ENCODE peak calls at places on chromosomes 1 and 21, in seven cellular contexts. One of them, this sample, is unnamed.

GRCh38 chr1:161172776-161173376 is 4.4 kb downstream of the B4GALT3 start:
- DNase-seq in cardiac fibroblast: peak
- DNase-seq in kidney epithelial cell: no peak
- DNase-seq in esophagus muscularis mucosa: no peak
- DNase-seq in bronchial epithelial cell: no peak
- DNase-seq in HCT116: no peak
- DNase-seq in HFF-Myc: no peak
- DNase-seq in this sample: no peak

GRCh38 chr1:229102741-229103480 is 168.0 kb upstream of the RAB4A start:
- DNase-seq in cardiac fibroblast: no peak
- DNase-seq in kidney epithelial cell: no peak
- DNase-seq in esophagus muscularis mucosa: no peak
- DNase-seq in bronchial epithelial cell: no peak
- DNase-seq in HCT116: no peak
- DNase-seq in HFF-Myc: no peak
- DNase-seq in this sample: no peak

GRCh38 chr1:206578959-206579358 is 33.3 kb downstream of the EIF2D start:
- DNase-seq in cardiac fibroblast: no peak
- DNase-seq in kidney epithelial cell: no peak
- DNase-seq in esophagus muscularis mucosa: no peak
- DNase-seq in bronchial epithelial cell: no peak
- DNase-seq in HCT116: no peak
- DNase-seq in HFF-Myc: no peak
- DNase-seq in this sample: no peak

GRCh38 chr21:38220270-38220737 is 36.5 kb upstream of the KCNJ15 start:
- DNase-seq in cardiac fibroblast: no peak
- DNase-seq in kidney epithelial cell: no peak
- DNase-seq in esophagus muscularis mucosa: peak
- DNase-seq in bronchial epithelial cell: no peak
- DNase-seq in HCT116: no peak
- DNase-seq in HFF-Myc: no peak
- DNase-seq in this sample: no peak

GRCh38 chr1:150066838-150067183 is 765 bp upstream of the VPS45 start:
- DNase-seq in cardiac fibroblast: no peak
- DNase-seq in kidney epithelial cell: no peak
- DNase-seq in esophagus muscularis mucosa: no peak
- DNase-seq in bronchial epithelial cell: no peak
- DNase-seq in HCT116: no peak
- DNase-seq in HFF-Myc: no peak
- DNase-seq in this sample: peak

GRCh38 chr1:177547200-177547599 is 376.4 kb downstream of the BRINP2 start:
- DNase-seq in cardiac fibroblast: no peak
- DNase-seq in kidney epithelial cell: no peak
- DNase-seq in esophagus muscularis mucosa: no peak
- DNase-seq in bronchial epithelial cell: no peak
- DNase-seq in HCT116: no peak
- DNase-seq in HFF-Myc: no peak
- DNase-seq in this sample: no peak

GRCh38 chr21:39519835-39520234 is 68.1 kb downstream of the SH3BGR start:
- DNase-seq in cardiac fibroblast: no peak
- DNase-seq in kidney epithelial cell: no peak
- DNase-seq in esophagus muscularis mucosa: no peak
- DNase-seq in bronchial epithelial cell: no peak
- DNase-seq in HCT116: no peak
- DNase-seq in HFF-Myc: no peak
- DNase-seq in this sample: no peak

GRCh38 chr21:36749935-36750578 is 51.1 kb downstream of the SIM2 start:
- DNase-seq in cardiac fibroblast: peak
- DNase-seq in kidney epithelial cell: no peak
- DNase-seq in esophagus muscularis mucosa: no peak
- DNase-seq in bronchial epithelial cell: peak
- DNase-seq in HCT116: no peak
- DNase-seq in HFF-Myc: no peak
- DNase-seq in this sample: peak

GRCh38 chr21:25557170-25557569 is 50.1 kb downstream of the MRPL39 start:
- DNase-seq in cardiac fibroblast: no peak
- DNase-seq in kidney epithelial cell: no peak
- DNase-seq in esophagus muscularis mucosa: no peak
- DNase-seq in bronchial epithelial cell: no peak
- DNase-seq in HCT116: no peak
- DNase-seq in HFF-Myc: no peak
- DNase-seq in this sample: no peak

GRCh38 chr21:41876928-41877652 is 2.1 kb downstream of the PRDM15 start:
- DNase-seq in cardiac fibroblast: no peak
- DNase-seq in kidney epithelial cell: no peak
- DNase-seq in esophagus muscularis mucosa: no peak
- DNase-seq in bronchial epithelial cell: no peak
- DNase-seq in HCT116: no peak
- DNase-seq in HFF-Myc: no peak
- DNase-seq in this sample: peak

GRCh38 chr1:205444931-205445652 is 10.8 kb downstream of the BLACAT1 start:
- DNase-seq in cardiac fibroblast: no peak
- DNase-seq in kidney epithelial cell: no peak
- DNase-seq in esophagus muscularis mucosa: no peak
- DNase-seq in bronchial epithelial cell: no peak
- DNase-seq in HCT116: no peak
- DNase-seq in HFF-Myc: no peak
- DNase-seq in this sample: no peak

GRCh38 chr1:16243408-16243690 is 6.4 kb upstream of the CPLANE2 start:
- DNase-seq in cardiac fibroblast: no peak
- DNase-seq in kidney epithelial cell: no peak
- DNase-seq in esophagus muscularis mucosa: no peak
- DNase-seq in bronchial epithelial cell: no peak
- DNase-seq in HCT116: no peak
- DNase-seq in HFF-Myc: no peak
- DNase-seq in this sample: no peak

GRCh38 chr1:212495843-212496494 is 63.2 kb downstream of the NENF start:
- DNase-seq in cardiac fibroblast: no peak
- DNase-seq in kidney epithelial cell: no peak
- DNase-seq in esophagus muscularis mucosa: no peak
- DNase-seq in bronchial epithelial cell: no peak
- DNase-seq in HCT116: no peak
- DNase-seq in HFF-Myc: no peak
- DNase-seq in this sample: no peak
- TF ChIP-seq CTCF in cardiac fibroblast: no peak
- TF ChIP-seq CTCF in kidney epithelial cell: no peak
- TF ChIP-seq CTCF in esophagus muscularis mucosa: no peak
- TF ChIP-seq CTCF in bronchial epithelial cell: no peak
- TF ChIP-seq CTCF in HCT116: no peak
- TF ChIP-seq CTCF in HFF-Myc: no peak
- TF ChIP-seq CTCF in this sample: no peak

DNA sequence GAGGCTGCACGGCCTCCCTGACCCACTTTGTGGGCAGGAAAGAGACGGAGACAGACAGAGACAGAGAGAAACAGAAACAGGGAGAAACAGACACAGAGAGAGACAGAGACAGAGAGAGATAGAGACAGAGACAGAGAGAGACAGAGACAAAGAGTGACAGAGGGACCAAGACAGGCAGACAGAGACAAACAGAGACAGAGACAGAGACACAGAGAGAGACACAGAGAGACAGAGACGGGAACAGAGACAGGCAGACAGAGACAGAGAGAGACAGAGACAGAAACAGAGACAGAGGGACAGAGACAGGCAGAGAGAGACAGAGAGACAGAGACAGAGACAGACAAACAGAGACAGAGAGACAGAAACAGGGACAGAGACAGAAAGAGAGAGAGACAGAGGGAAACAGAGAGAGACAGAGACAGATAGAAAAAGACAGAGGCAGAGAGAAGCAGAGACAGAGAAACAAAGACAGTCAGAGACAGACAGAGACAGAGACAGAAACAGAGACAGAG is 3.1 kb downstream of the COL6A1 start:
- DNase-seq in cardiac fibroblast: no peak
- DNase-seq in kidney epithelial cell: no peak
- DNase-seq in esophagus muscularis mucosa: no peak
- DNase-seq in bronchial epithelial cell: no peak
- DNase-seq in HCT116: no peak
- DNase-seq in HFF-Myc: no peak
- DNase-seq in this sample: no peak
- H3K4me3 ChIP-seq in cardiac fibroblast: no peak
- H3K4me3 ChIP-seq in kidney epithelial cell: no peak
- H3K4me3 ChIP-seq in esophagus muscularis mucosa: peak
- H3K4me3 ChIP-seq in bronchial epithelial cell: no peak
- H3K4me3 ChIP-seq in HCT116: no peak
- H3K4me3 ChIP-seq in HFF-Myc: peak
- H3K4me3 ChIP-seq in this sample: no peak

DNA sequence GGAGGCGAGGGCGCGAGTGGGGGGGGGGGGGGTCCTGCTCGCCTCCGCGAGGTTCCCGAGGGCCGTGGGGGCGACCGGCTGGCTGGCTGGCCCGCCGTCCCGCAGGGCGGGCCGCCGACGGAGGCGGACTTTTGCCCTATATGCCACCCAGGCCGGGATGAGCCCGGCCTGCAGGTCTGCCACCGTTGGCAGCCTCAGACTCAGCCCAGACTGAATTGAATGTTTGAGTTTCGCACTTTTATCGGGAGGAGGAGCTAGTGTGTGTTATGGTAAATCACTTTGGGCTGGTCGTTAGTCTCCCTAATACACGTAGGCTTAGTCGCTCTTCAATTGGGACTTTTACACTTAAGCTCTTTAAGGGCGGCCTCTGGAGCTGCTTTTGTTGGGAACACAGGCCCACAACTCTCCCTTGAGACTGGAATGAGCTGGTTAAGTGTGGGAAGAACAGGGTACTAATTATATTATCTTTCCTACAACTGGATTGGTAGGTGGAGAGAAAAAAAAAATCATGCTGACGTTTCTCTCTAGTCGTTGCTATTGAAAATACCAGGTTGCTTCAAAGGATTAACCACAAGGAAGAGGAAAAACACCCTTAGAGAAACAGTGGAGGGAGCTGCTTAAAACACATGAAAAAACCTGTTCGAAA is 1.3 kb upstream of the IRF2BP2 start:
- DNase-seq in cardiac fibroblast: peak
- DNase-seq in kidney epithelial cell: no peak
- DNase-seq in esophagus muscularis mucosa: no peak
- DNase-seq in bronchial epithelial cell: peak
- DNase-seq in HCT116: peak
- DNase-seq in HFF-Myc: no peak
- DNase-seq in this sample: no peak
- TF ChIP-seq CTCF in cardiac fibroblast: no peak
- TF ChIP-seq CTCF in kidney epithelial cell: no peak
- TF ChIP-seq CTCF in esophagus muscularis mucosa: no peak
- TF ChIP-seq CTCF in bronchial epithelial cell: peak
- TF ChIP-seq CTCF in HCT116: no peak
- TF ChIP-seq CTCF in HFF-Myc: no peak
- TF ChIP-seq CTCF in this sample: no peak

GRCh38 chr1:222301653-222302052 is 246.3 kb downstream of the HHIPL2 start:
- DNase-seq in cardiac fibroblast: no peak
- DNase-seq in kidney epithelial cell: no peak
- DNase-seq in esophagus muscularis mucosa: no peak
- DNase-seq in bronchial epithelial cell: no peak
- DNase-seq in HCT116: no peak
- DNase-seq in HFF-Myc: no peak
- DNase-seq in this sample: no peak

GRCh38 chr1:222299524-222299923 is 248.4 kb downstream of the HHIPL2 start:
- DNase-seq in cardiac fibroblast: no peak
- DNase-seq in kidney epithelial cell: no peak
- DNase-seq in esophagus muscularis mucosa: no peak
- DNase-seq in bronchial epithelial cell: no peak
- DNase-seq in HCT116: no peak
- DNase-seq in HFF-Myc: no peak
- DNase-seq in this sample: no peak
- H3K4me3 ChIP-seq in cardiac fibroblast: no peak
- H3K4me3 ChIP-seq in kidney epithelial cell: no peak
- H3K4me3 ChIP-seq in esophagus muscularis mucosa: no peak
- H3K4me3 ChIP-seq in bronchial epithelial cell: no peak
- H3K4me3 ChIP-seq in HCT116: no peak
- H3K4me3 ChIP-seq in HFF-Myc: no peak
- H3K4me3 ChIP-seq in this sample: no peak

GRCh38 chr1:234961468-234962339 is 166.9 kb downstream of the TOMM20 start:
- DNase-seq in cardiac fibroblast: peak
- DNase-seq in kidney epithelial cell: no peak
- DNase-seq in esophagus muscularis mucosa: no peak
- DNase-seq in bronchial epithelial cell: peak
- DNase-seq in HCT116: no peak
- DNase-seq in HFF-Myc: peak
- DNase-seq in this sample: no peak
- TF ChIP-seq CTCF in cardiac fibroblast: no peak
- TF ChIP-seq CTCF in kidney epithelial cell: no peak
- TF ChIP-seq CTCF in esophagus muscularis mucosa: no peak
- TF ChIP-seq CTCF in bronchial epithelial cell: no peak
- TF ChIP-seq CTCF in HCT116: no peak
- TF ChIP-seq CTCF in HFF-Myc: no peak
- TF ChIP-seq CTCF in this sample: no peak

GRCh38 chr1:116991918-116992317 is 9.6 kb upstream of the CD101 start:
- DNase-seq in cardiac fibroblast: no peak
- DNase-seq in kidney epithelial cell: no peak
- DNase-seq in esophagus muscularis mucosa: no peak
- DNase-seq in bronchial epithelial cell: peak
- DNase-seq in HCT116: no peak
- DNase-seq in HFF-Myc: no peak
- DNase-seq in this sample: no peak

GRCh38 chr1:116988248-116988647 is 13.3 kb upstream of the CD101 start:
- DNase-seq in cardiac fibroblast: peak
- DNase-seq in kidney epithelial cell: no peak
- DNase-seq in esophagus muscularis mucosa: no peak
- DNase-seq in bronchial epithelial cell: peak
- DNase-seq in HCT116: no peak
- DNase-seq in HFF-Myc: no peak
- DNase-seq in this sample: no peak

GRCh38 chr1:116988908-116989307 is 12.7 kb upstream of the CD101 start:
- DNase-seq in cardiac fibroblast: peak
- DNase-seq in kidney epithelial cell: no peak
- DNase-seq in esophagus muscularis mucosa: no peak
- DNase-seq in bronchial epithelial cell: peak
- DNase-seq in HCT116: no peak
- DNase-seq in HFF-Myc: no peak
- DNase-seq in this sample: no peak

GRCh38 chr1:116990612-116991151 is 10.9 kb upstream of the CD101 start:
- DNase-seq in cardiac fibroblast: peak
- DNase-seq in kidney epithelial cell: no peak
- DNase-seq in esophagus muscularis mucosa: no peak
- DNase-seq in bronchial epithelial cell: peak
- DNase-seq in HCT116: no peak
- DNase-seq in HFF-Myc: no peak
- DNase-seq in this sample: no peak

DNA sequence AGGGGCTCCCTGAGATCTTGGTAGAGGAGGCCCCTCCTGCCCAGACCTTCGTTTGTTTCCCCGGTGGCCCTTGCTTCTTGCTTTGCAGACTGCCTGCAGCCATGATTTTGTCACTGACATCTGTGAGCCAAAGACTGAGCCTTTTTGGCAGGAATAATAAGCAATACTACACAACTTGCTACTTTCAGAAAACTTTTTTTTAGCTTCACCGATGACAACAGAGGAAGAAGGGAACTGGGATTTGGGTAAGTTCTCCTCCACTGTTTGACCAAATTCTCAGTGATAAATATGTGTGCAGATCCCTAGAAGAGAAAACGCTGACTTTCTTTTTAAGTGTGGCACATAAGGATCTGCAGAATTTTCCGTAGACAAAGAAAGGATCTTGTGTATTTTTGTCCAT is 11.7 kb upstream of the CD101 start:
- DNase-seq in cardiac fibroblast: no peak
- DNase-seq in kidney epithelial cell: no peak
- DNase-seq in esophagus muscularis mucosa: no peak
- DNase-seq in bronchial epithelial cell: no peak
- DNase-seq in HCT116: no peak
- DNase-seq in HFF-Myc: no peak
- DNase-seq in this sample: no peak
- H3K4me3 ChIP-seq in cardiac fibroblast: no peak
- H3K4me3 ChIP-seq in kidney epithelial cell: no peak
- H3K4me3 ChIP-seq in esophagus muscularis mucosa: no peak
- H3K4me3 ChIP-seq in bronchial epithelial cell: no peak
- H3K4me3 ChIP-seq in HCT116: no peak
- H3K4me3 ChIP-seq in HFF-Myc: no peak
- H3K4me3 ChIP-seq in this sample: no peak

This sample was measured in spleen.